ENCODE peak calls at places on chromosome 17, in seven cellular contexts. One of them, this sample, is unnamed.

GRCh38 chr17:45645330-45645729 is 138.8 kb upstream of the CRHR1 start:
- DNase-seq in nucleus accumbens: no peak
- DNase-seq in body of pancreas: no peak
- DNase-seq in heart right ventricle: no peak
- DNase-seq in posterior cingulate gyrus: no peak
- DNase-seq in GM03348: no peak
- DNase-seq in T-helper 2 cell treated with Interferon-gamma antibody and Interleukin-4, amounts not matched to agents 5 μg/mL and 100 μg/mL, for 36 hours: no peak
- DNase-seq in this sample: no peak

GRCh38 chr17:31724026-31724425 is 135.0 kb downstream of the COPRS start:
- DNase-seq in body of pancreas: no peak
- DNase-seq in nucleus accumbens: no peak
- DNase-seq in T-helper 2 cell treated with Interferon-gamma antibody and Interleukin-4, amounts not matched to agents 5 μg/mL and 100 μg/mL, for 36 hours: no peak
- DNase-seq in heart right ventricle: no peak
- DNase-seq in GM03348: no peak
- DNase-seq in posterior cingulate gyrus: no peak
- DNase-seq in this sample: peak

GRCh38 chr17:17783121-17783824 is 53.5 kb downstream of the SREBF1 start:
- DNase-seq in nucleus accumbens: peak
- DNase-seq in heart right ventricle: peak
- DNase-seq in T-helper 2 cell treated with Interferon-gamma antibody and Interleukin-4, amounts not matched to agents 5 μg/mL and 100 μg/mL, for 36 hours: peak
- DNase-seq in body of pancreas: peak
- DNase-seq in GM03348: peak
- DNase-seq in posterior cingulate gyrus: peak
- DNase-seq in this sample: no peak

GRCh38 chr17:16406742-16407674 is 8.4 kb upstream of the TRPV2 start:
- DNase-seq in heart right ventricle: peak
- DNase-seq in posterior cingulate gyrus: peak
- DNase-seq in nucleus accumbens: no peak
- DNase-seq in GM03348: peak
- DNase-seq in T-helper 2 cell treated with Interferon-gamma antibody and Interleukin-4, amounts not matched to agents 5 μg/mL and 100 μg/mL, for 36 hours: no peak
- DNase-seq in body of pancreas: peak
- DNase-seq in this sample: no peak

GRCh38 chr17:36993227-36993626 is 44.5 kb downstream of the AATF start:
- DNase-seq in GM03348: no peak
- DNase-seq in nucleus accumbens: no peak
- DNase-seq in body of pancreas: no peak
- DNase-seq in posterior cingulate gyrus: no peak
- DNase-seq in T-helper 2 cell treated with Interferon-gamma antibody and Interleukin-4, amounts not matched to agents 5 μg/mL and 100 μg/mL, for 36 hours: no peak
- DNase-seq in heart right ventricle: no peak
- DNase-seq in this sample: no peak

GRCh38 chr17:17032131-17032692 is 10.0 kb upstream of the MPRIP start:
- DNase-seq in T-helper 2 cell treated with Interferon-gamma antibody and Interleukin-4, amounts not matched to agents 5 μg/mL and 100 μg/mL, for 36 hours: no peak
- DNase-seq in GM03348: peak
- DNase-seq in heart right ventricle: peak
- DNase-seq in posterior cingulate gyrus: peak
- DNase-seq in nucleus accumbens: peak
- DNase-seq in body of pancreas: peak
- DNase-seq in this sample: no peak

GRCh38 chr17:81170727-81171494 is 4.9 kb upstream of the AATK start:
- DNase-seq in nucleus accumbens: no peak
- DNase-seq in GM03348: no peak
- DNase-seq in T-helper 2 cell treated with Interferon-gamma antibody and Interleukin-4, amounts not matched to agents 5 μg/mL and 100 μg/mL, for 36 hours: no peak
- DNase-seq in posterior cingulate gyrus: peak
- DNase-seq in body of pancreas: no peak
- DNase-seq in heart right ventricle: no peak
- DNase-seq in this sample: no peak

GRCh38 chr17:62680541-62681052 is 53.1 kb downstream of the MRC2 start:
- DNase-seq in posterior cingulate gyrus: peak
- DNase-seq in body of pancreas: no peak
- DNase-seq in nucleus accumbens: peak
- DNase-seq in T-helper 2 cell treated with Interferon-gamma antibody and Interleukin-4, amounts not matched to agents 5 μg/mL and 100 μg/mL, for 36 hours: no peak
- DNase-seq in heart right ventricle: no peak
- DNase-seq in GM03348: no peak
- DNase-seq in this sample: no peak

GRCh38 chr17:35596072-35596471 is 8.9 kb downstream of the AP2B1 start:
- DNase-seq in nucleus accumbens: no peak
- DNase-seq in posterior cingulate gyrus: no peak
- DNase-seq in T-helper 2 cell treated with Interferon-gamma antibody and Interleukin-4, amounts not matched to agents 5 μg/mL and 100 μg/mL, for 36 hours: no peak
- DNase-seq in heart right ventricle: no peak
- DNase-seq in body of pancreas: no peak
- DNase-seq in GM03348: no peak
- DNase-seq in this sample: no peak

GRCh38 chr17:37064166-37064565 is 115.4 kb downstream of the AATF start:
- DNase-seq in body of pancreas: no peak
- DNase-seq in T-helper 2 cell treated with Interferon-gamma antibody and Interleukin-4, amounts not matched to agents 5 μg/mL and 100 μg/mL, for 36 hours: no peak
- DNase-seq in heart right ventricle: no peak
- DNase-seq in posterior cingulate gyrus: no peak
- DNase-seq in nucleus accumbens: no peak
- DNase-seq in GM03348: no peak
- DNase-seq in this sample: no peak

GRCh38 chr17:55413825-55414489 is 7.7 kb downstream of the MMD start:
- DNase-seq in GM03348: no peak
- DNase-seq in heart right ventricle: no peak
- DNase-seq in nucleus accumbens: no peak
- DNase-seq in body of pancreas: no peak
- DNase-seq in posterior cingulate gyrus: no peak
- DNase-seq in T-helper 2 cell treated with Interferon-gamma antibody and Interleukin-4, amounts not matched to agents 5 μg/mL and 100 μg/mL, for 36 hours: no peak
- DNase-seq in this sample: no peak

GRCh38 chr17:77728871-77729270 is 229.6 kb upstream of the TNRC6C start:
- DNase-seq in GM03348: no peak
- DNase-seq in T-helper 2 cell treated with Interferon-gamma antibody and Interleukin-4, amounts not matched to agents 5 μg/mL and 100 μg/mL, for 36 hours: no peak
- DNase-seq in nucleus accumbens: no peak
- DNase-seq in heart right ventricle: no peak
- DNase-seq in body of pancreas: no peak
- DNase-seq in posterior cingulate gyrus: peak
- DNase-seq in this sample: no peak

GRCh38 chr17:59778996-59779395 is 71.5 kb downstream of the VMP1 start:
- DNase-seq in nucleus accumbens: no peak
- DNase-seq in T-helper 2 cell treated with Interferon-gamma antibody and Interleukin-4, amounts not matched to agents 5 μg/mL and 100 μg/mL, for 36 hours: no peak
- DNase-seq in posterior cingulate gyrus: no peak
- DNase-seq in heart right ventricle: no peak
- DNase-seq in body of pancreas: no peak
- DNase-seq in GM03348: no peak
- DNase-seq in this sample: peak

GRCh38 chr17:17394494-17394893 is 82.3 kb upstream of the MED9 start:
- DNase-seq in posterior cingulate gyrus: peak
- DNase-seq in GM03348: no peak
- DNase-seq in nucleus accumbens: no peak
- DNase-seq in T-helper 2 cell treated with Interferon-gamma antibody and Interleukin-4, amounts not matched to agents 5 μg/mL and 100 μg/mL, for 36 hours: no peak
- DNase-seq in body of pancreas: no peak
- DNase-seq in heart right ventricle: no peak
- DNase-seq in this sample: no peak

GRCh38 chr17:61002316-61002736 is 324.7 kb downstream of the BCAS3 start:
- DNase-seq in T-helper 2 cell treated with Interferon-gamma antibody and Interleukin-4, amounts not matched to agents 5 μg/mL and 100 μg/mL, for 36 hours: no peak
- DNase-seq in posterior cingulate gyrus: no peak
- DNase-seq in GM03348: peak
- DNase-seq in heart right ventricle: no peak
- DNase-seq in nucleus accumbens: no peak
- DNase-seq in body of pancreas: no peak
- DNase-seq in this sample: peak

GRCh38 chr17:6408271-6408670 is 26.6 kb downstream of the AIPL1 start:
- DNase-seq in body of pancreas: no peak
- DNase-seq in posterior cingulate gyrus: no peak
- DNase-seq in heart right ventricle: no peak
- DNase-seq in nucleus accumbens: no peak
- DNase-seq in T-helper 2 cell treated with Interferon-gamma antibody and Interleukin-4, amounts not matched to agents 5 μg/mL and 100 μg/mL, for 36 hours: no peak
- DNase-seq in GM03348: no peak
- DNase-seq in this sample: no peak

GRCh38 chr17:78484300-78485159 is 92.7 kb downstream of the DNAH17 start:
- DNase-seq in posterior cingulate gyrus: peak
- DNase-seq in nucleus accumbens: no peak
- DNase-seq in GM03348: peak
- DNase-seq in heart right ventricle: no peak
- DNase-seq in T-helper 2 cell treated with Interferon-gamma antibody and Interleukin-4, amounts not matched to agents 5 μg/mL and 100 μg/mL, for 36 hours: peak
- DNase-seq in body of pancreas: no peak
- DNase-seq in this sample: peak

This sample was measured in MV-4-11.